ENCODE peak calls at places on chromosomes 11 and 22, in nine cellular contexts. F is NCI-H460; X is stimulated activated CD4-positive, alpha-beta T cell treated with anti-CD3 and anti-CD28 coated beads, Interleukin-12 subunit alpha, Interleukin-12 subunit beta, amount 100 ng/mL, for 48 hours; O is naive thymus-derived CD4-positive, alpha-beta T cell; J is HuH-7.5; V is AG09319; C is left colon; D is activated naive CD4-positive, alpha-beta T cell treated with anti-CD3 and anti-CD28 coated beads for 36 hours; T is GM04503. Z is an unnamed sample.

GRCh38 chr11:235180-235997 is 753 bp downstream of the SIRT3 start:
- DNase-seq in D (peak; percentile 89), T (no peak), X (peak; percentile 63), O (peak; percentile 82), V (no peak), C (no peak), F (no peak), J (no peak), Z (no peak)

GRCh38 chr11:23688835-23689234 is 808.0 kb upstream of the LUZP2 start:
- DNase-seq in O (no peak), D (no peak), T (no peak), V (no peak), J (no peak), F (no peak), X (no peak), C (no peak), Z (no peak)

GRCh38 chr11:113477321-113477720 is 2.1 kb upstream of the DRD2 start:
- DNase-seq in T (no peak), J (no peak), D (peak; percentile 6), F (no peak), O (no peak), X (no peak), V (no peak), C (no peak), Z (no peak)

GRCh38 chr11:76131142-76131541 is 75.2 kb downstream of the WNT11 start:
- DNase-seq in C (no peak), F (no peak), D (no peak), V (no peak), O (no peak), J (no peak), T (no peak), X (no peak), Z (no peak)

GRCh38 chr11:72864692-72865655 is 50.8 kb downstream of the ATG16L2 start:
- DNase-seq in D (no peak), C (no peak), O (no peak), F (no peak), X (no peak), T (no peak), V (no peak), J (no peak), Z (no peak)

GRCh38 chr11:44096360-44097188 is 1.1 kb downstream of the EXT2 start:
- DNase-seq in C (no peak), F (no peak), J (no peak), T (peak; percentile 37), V (no peak), O (no peak), D (no peak), X (no peak), Z (no peak)

GRCh38 chr11:69908511-69909220 is 89.5 kb upstream of the FGF3 start:
- DNase-seq in V (no peak), T (no peak), F (no peak), X (no peak), O (no peak), J (no peak), D (no peak), C (peak; percentile 1), Z (no peak)

GRCh38 chr22:46364341-46365165 is 29.0 kb downstream of the TRMU start:
- DNase-seq in X (no peak), J (no peak), F (no peak), T (no peak), O (no peak), C (no peak), V (no peak), D (no peak), Z (no peak)

GRCh38 chr11:11308249-11308648 is 44.8 kb downstream of the CSNK2A3 start:
- DNase-seq in O (no peak), J (no peak), C (no peak), X (no peak), V (no peak), D (no peak), T (no peak), F (no peak), Z (no peak)

GRCh38 chr11:73379189-73379880 is 3.1 kb downstream of the RELT start:
- DNase-seq in O (no peak), J (no peak), V (no peak), X (no peak), C (peak; percentile 50), F (no peak), T (no peak), D (no peak), Z (no peak)

GRCh38 chr11:121337078-121337477 is 44.5 kb downstream of the SC5D start:
- DNase-seq in D (peak; percentile 14), J (no peak), O (no peak), F (no peak), C (no peak), X (no peak), V (no peak), T (no peak), Z (no peak)

GRCh38 chr22:49824185-49824925 is 3.3 kb downstream of the BRD1 start:
- DNase-seq in F (no peak), T (no peak), J (no peak), C (no peak), X (no peak), D (no peak), V (no peak), O (no peak), Z (no peak)

GRCh38 chr11:117423046-117423575 is 95.5 kb downstream of the CEP164 start:
- DNase-seq in F (no peak), V (no peak), J (no peak), C (no peak), T (no peak), D (no peak), X (no peak), O (no peak), Z (no peak)